ENCODE peak calls at places on chromosome 10, in four cellular contexts. One of them, this sample, is unnamed.

GRCh38 chr10:104938031-104938430 is 296.9 kb downstream of the SORCS3 start:
- DNase-seq in HCT116: no peak
- DNase-seq in HepG2: no peak
- DNase-seq in K562: no peak
- DNase-seq in this sample: no peak

GRCh38 chr10:122374859-122375721 is 582 bp downstream of the PLEKHA1 start:
- DNase-seq in HCT116: peak
- DNase-seq in HepG2: peak
- DNase-seq in K562: peak
- DNase-seq in this sample: no peak

GRCh38 chr10:32988604-32989003 is 30.6 kb upstream of the ITGB1 start:
- DNase-seq in HCT116: no peak
- DNase-seq in HepG2: no peak
- DNase-seq in K562: no peak
- DNase-seq in this sample: no peak

GRCh38 chr10:8060010-8060703 is 5.7 kb downstream of the GATA3 start:
- DNase-seq in HCT116: no peak
- DNase-seq in HepG2: no peak
- DNase-seq in K562: no peak
- DNase-seq in this sample: no peak

GRCh38 chr10:94199565-94199964 is 163.2 kb downstream of the NOC3L start:
- DNase-seq in HCT116: no peak
- DNase-seq in HepG2: no peak
- DNase-seq in K562: no peak
- DNase-seq in this sample: no peak

GRCh38 chr10:110547139-110547761 is 20.2 kb upstream of the SMC3 start:
- DNase-seq in HCT116: peak
- DNase-seq in HepG2: peak
- DNase-seq in K562: peak
- DNase-seq in this sample: no peak

GRCh38 chr10:126969310-126969709 is 64.1 kb downstream of the DOCK1 start:
- DNase-seq in HCT116: peak
- DNase-seq in HepG2: no peak
- DNase-seq in K562: no peak
- DNase-seq in this sample: no peak

GRCh38 chr10:101941871-101942270 is 98.3 kb upstream of the KCNIP2 start:
- DNase-seq in HCT116: no peak
- DNase-seq in HepG2: no peak
- DNase-seq in K562: no peak
- DNase-seq in this sample: no peak

GRCh38 chr10:2754943-2755342 is 312.4 kb upstream of the PFKP start:
- DNase-seq in HCT116: no peak
- DNase-seq in HepG2: no peak
- DNase-seq in K562: no peak
- DNase-seq in this sample: no peak

GRCh38 chr10:70335246-70335613 is 47.2 kb downstream of the LRRC20 start:
- DNase-seq in HCT116: no peak
- DNase-seq in HepG2: no peak
- DNase-seq in K562: no peak
- DNase-seq in this sample: no peak
- TF ChIP-seq SIN3A in HCT116: no peak
- TF ChIP-seq SIN3A in HepG2: no peak
- TF ChIP-seq SIN3A in K562: no peak
- TF ChIP-seq SIN3A in this sample: no peak

DNA sequence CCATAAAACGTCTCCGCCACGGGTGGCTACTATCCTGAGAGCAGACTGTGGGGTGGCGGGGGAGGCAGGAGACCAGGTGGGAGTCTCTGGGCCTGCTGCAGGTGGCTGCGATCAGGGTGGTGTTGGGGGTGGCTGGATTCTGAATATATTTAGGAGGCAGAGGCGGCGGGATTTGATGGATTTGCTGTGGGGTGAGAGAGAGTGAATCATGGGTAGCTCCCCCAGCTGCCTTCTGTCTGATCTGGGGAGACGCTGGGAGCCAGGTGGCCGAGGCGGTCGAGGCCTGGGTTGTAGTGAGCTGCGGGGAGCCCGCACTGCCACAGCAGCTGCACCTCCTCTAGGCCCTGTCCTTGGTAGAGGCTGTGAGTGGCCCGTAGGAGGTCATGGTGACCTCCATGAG is 48.2 kb upstream of the PFKFB3 start:
- DNase-seq in HCT116: no peak
- DNase-seq in HepG2: no peak
- DNase-seq in K562: no peak
- DNase-seq in this sample: no peak
- TF ChIP-seq POLR2AphosphoS5 in HCT116: no peak
- TF ChIP-seq POLR2AphosphoS5 in HepG2: no peak
- TF ChIP-seq POLR2AphosphoS5 in K562: no peak
- TF ChIP-seq POLR2AphosphoS5 in this sample: no peak

GRCh38 chr10:61781969-61782403 is 119.3 kb downstream of the CABCOCO1 start:
- DNase-seq in HCT116: no peak
- DNase-seq in HepG2: no peak
- DNase-seq in K562: peak
- DNase-seq in this sample: no peak
- TF ChIP-seq TCF7L2 in HCT116: peak
- TF ChIP-seq TCF7L2 in HepG2: no peak
- TF ChIP-seq TCF7L2 in K562: no peak
- TF ChIP-seq TCF7L2 in this sample: no peak

DNA sequence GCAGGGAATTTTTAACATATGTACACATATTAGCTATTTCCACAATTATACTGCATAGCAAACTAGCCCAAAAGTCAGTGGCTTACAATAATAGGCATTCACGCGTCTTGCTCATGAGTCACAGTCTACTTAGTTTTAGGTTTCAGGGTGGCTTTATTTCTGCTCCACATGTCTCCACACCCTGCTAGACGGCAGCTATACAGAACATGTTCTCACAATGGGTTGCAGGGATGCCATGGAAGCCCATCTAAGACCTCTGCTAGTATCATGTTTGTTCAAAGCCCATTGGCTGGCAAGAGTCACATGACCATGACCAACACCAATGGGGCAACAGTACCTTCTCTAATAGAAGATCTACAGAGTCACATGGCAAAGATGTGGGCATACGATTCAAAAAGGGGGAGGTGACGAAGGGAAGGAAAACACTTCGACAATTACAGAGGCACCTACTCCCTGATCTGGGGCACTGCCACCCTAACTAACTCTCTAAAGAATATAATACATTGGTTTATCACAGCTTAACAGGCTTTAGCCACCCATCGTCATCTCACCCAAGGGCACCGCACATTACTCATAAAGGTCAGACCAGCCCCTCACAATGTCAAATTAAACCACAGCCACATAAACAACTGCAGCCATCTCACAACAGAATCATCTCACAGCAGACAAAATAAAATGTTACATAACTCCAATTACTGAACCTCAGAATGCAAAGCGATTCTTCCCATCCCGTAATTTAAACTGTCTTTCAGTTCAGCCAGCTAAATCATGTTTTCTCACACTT is 96.5 kb upstream of the NEBL start:
- DNase-seq in HCT116: no peak
- DNase-seq in HepG2: no peak
- DNase-seq in K562: peak
- DNase-seq in this sample: no peak
- TF ChIP-seq SIN3A in HCT116: no peak
- TF ChIP-seq SIN3A in HepG2: no peak
- TF ChIP-seq SIN3A in K562: no peak
- TF ChIP-seq SIN3A in this sample: no peak

GRCh38 chr10:78472542-78472890 is 438.9 kb downstream of the RPS24 start:
- DNase-seq in HCT116: no peak
- DNase-seq in HepG2: no peak
- DNase-seq in K562: no peak
- DNase-seq in this sample: no peak

GRCh38 chr10:78473016-78473415 is 439.4 kb downstream of the RPS24 start:
- DNase-seq in HCT116: no peak
- DNase-seq in HepG2: no peak
- DNase-seq in K562: no peak
- DNase-seq in this sample: no peak

GRCh38 chr10:78476156-78476555 is 442.5 kb downstream of the RPS24 start:
- DNase-seq in HCT116: no peak
- DNase-seq in HepG2: no peak
- DNase-seq in K562: no peak
- DNase-seq in this sample: no peak

GRCh38 chr10:78474743-78475142 is 441.1 kb downstream of the RPS24 start:
- DNase-seq in HCT116: no peak
- DNase-seq in HepG2: no peak
- DNase-seq in K562: no peak
- DNase-seq in this sample: no peak

GRCh38 chr10:78475501-78475900 is 441.8 kb downstream of the RPS24 start:
- DNase-seq in HCT116: no peak
- DNase-seq in HepG2: peak
- DNase-seq in K562: peak
- DNase-seq in this sample: no peak
- TF ChIP-seq POLR2AphosphoS5 in HCT116: no peak
- TF ChIP-seq POLR2AphosphoS5 in HepG2: no peak
- TF ChIP-seq POLR2AphosphoS5 in K562: no peak
- TF ChIP-seq POLR2AphosphoS5 in this sample: no peak